ENCODE peak calls at places on chromosomes 2 and 18, in four cellular contexts. S is AG04450, Z is A549, F is left lung. E is an unnamed sample.

GRCh38 chr2:234632527-234633391 is 135.9 kb upstream of the ARL4C start:
- DNase-seq in S (peak; percentile 98), Z (no peak), F (no peak), E (no peak)

GRCh38 chr2:206083602-206084467 is 2.1 kb downstream of the INO80D start:
- DNase-seq in S (no peak), Z (no peak), F (no peak), E (no peak)

GRCh38 chr2:215685218-215685962 is 249.5 kb upstream of the FN1 start:
- DNase-seq in S (no peak), Z (no peak), F (no peak), E (no peak)

GRCh38 chr18:5369513-5369912 is 74.0 kb upstream of the ZBTB14 start:
- DNase-seq in S (no peak), Z (no peak), F (no peak), E (no peak)

GRCh38 chr2:20931346-20931745 is 108.4 kb upstream of the LDAH start:
- DNase-seq in S (no peak), Z (no peak), F (no peak), E (no peak)

GRCh38 chr2:174914894-174915760 is 90.1 kb downstream of the CHN1 start:
- DNase-seq in S (no peak), Z (no peak), F (no peak), E (no peak)

GRCh38 chr2:222294996-222295367 is 3.8 kb downstream of the PAX3 start:
- DNase-seq in S (no peak), Z (no peak), F (no peak), E (no peak)

GRCh38 chr18:57923606-57924005 is 120.4 kb upstream of the NEDD4L start:
- DNase-seq in S (no peak), Z (no peak), F (no peak), E (no peak)

GRCh38 chr2:227407601-227408089 is 19.9 kb upstream of the SCYGR1 start:
- DNase-seq in S (no peak), Z (peak; percentile 46), F (peak; percentile 83), E (no peak)

GRCh38 chr2:50694798-50695197 is 337.1 kb downstream of the NRXN1 start:
- DNase-seq in S (no peak), Z (no peak), F (no peak), E (no peak)

GRCh38 chr2:25825238-25825637 is 53.0 kb downstream of the ASXL2 start:
- DNase-seq in S (no peak), Z (no peak), F (no peak), E (no peak)

GRCh38 chr2:28345619-28346018 is 47.0 kb upstream of the FOSL2 start:
- DNase-seq in S (no peak), Z (no peak), F (peak; percentile 20), E (no peak)

GRCh38 chr2:125427721-125428315 is 1228.1 kb upstream of the GYPC start:
- DNase-seq in S (peak; percentile 67), Z (no peak), F (no peak), E (no peak)

GRCh38 chr2:10191554-10191953 is 69.0 kb downstream of the RRM2 start:
- DNase-seq in S (no peak), Z (no peak), F (no peak), E (no peak)

GRCh38 chr2:177143444-177143843 is 69.2 kb upstream of the HNRNPA3 start:
- DNase-seq in S (no peak), Z (no peak), F (no peak), E (no peak)

GRCh38 chr18:69956655-69957054 is 9.0 kb upstream of the CD226 start:
- DNase-seq in S (no peak), Z (no peak), F (no peak), E (no peak)

GRCh38 chr18:49778826-49779465 is 34.4 kb downstream of the ACAA2 start:
- DNase-seq in S (no peak), Z (no peak), F (no peak), E (no peak)

GRCh38 chr2:230076819-230077218 is 8.1 kb upstream of the SLC16A14 start:
- DNase-seq in S (no peak), Z (no peak), F (no peak), E (no peak)

GRCh38 chr2:238097988-238098853 is 1.9 kb upstream of the ESPNL start:
- DNase-seq in S (peak; percentile 23), Z (peak; percentile 71), F (no peak), E (no peak)

GRCh38 chr2:218040883-218041282 is 28.2 kb upstream of the RUFY4 start:
- DNase-seq in S (no peak), Z (no peak), F (no peak), E (no peak)

GRCh38 chr2:237688081-237688480 is 60.7 kb downstream of the LRRFIP1 start:
- DNase-seq in S (no peak), Z (no peak), F (no peak), E (no peak)

GRCh38 chr18:60895181-60895580 is 438.0 kb upstream of the CDH20 start:
- DNase-seq in S (no peak), Z (no peak), F (no peak), E (no peak)

GRCh38 chr2:11576398-11576797 is 42.6 kb downstream of the GREB1 start:
- DNase-seq in S (no peak), Z (no peak), F (no peak), E (no peak)

GRCh38 chr2:141529674-141530073 is 601.1 kb downstream of the LRP1B start:
- DNase-seq in S (no peak), Z (no peak), F (no peak), E (no peak)

GRCh38 chr2:32865399-32866068 is 81.2 kb upstream of the LTBP1 start:
- DNase-seq in S (peak; percentile 77), Z (no peak), F (no peak), E (no peak)

GRCh38 chr2:227106845-227107759 is 56.9 kb downstream of the COL4A4 start:
- DNase-seq in S (peak; percentile 36), Z (peak; percentile 42), F (no peak), E (no peak)

GRCh38 chr18:79918089-79919011 is 33.1 kb downstream of the SLC66A2 start:
- DNase-seq in S (no peak), Z (no peak), F (peak; percentile 27), E (no peak)

GRCh38 chr2:217661378-217661777 is 341.4 kb downstream of the TNS1 start:
- DNase-seq in S (no peak), Z (no peak), F (no peak), E (no peak)

GRCh38 chr18:62164855-62165487 is 21.9 kb downstream of the PIGN start:
- DNase-seq in S (no peak), Z (no peak), F (no peak), E (no peak)

GRCh38 chr2:99545622-99546021 is 55.8 kb upstream of the REV1 start:
- DNase-seq in S (no peak), Z (no peak), F (no peak), E (no peak)

GRCh38 chr2:176072951-176073904 is 10.5 kb downstream of the EVX2 start:
- DNase-seq in S (no peak), Z (no peak), F (no peak), E (no peak)

GRCh38 chr2:176072292-176072669 is 11.5 kb downstream of the EVX2 start:
- DNase-seq in S (no peak), Z (no peak), F (no peak), E (no peak)

GRCh38 chr2:176075476-176075875 is 8.3 kb downstream of the EVX2 start:
- DNase-seq in S (no peak), Z (no peak), F (no peak), E (no peak)

GRCh38 chr2:176076063-176076462 is 7.7 kb downstream of the EVX2 start:
- DNase-seq in S (no peak), Z (no peak), F (no peak), E (no peak)

DNA sequence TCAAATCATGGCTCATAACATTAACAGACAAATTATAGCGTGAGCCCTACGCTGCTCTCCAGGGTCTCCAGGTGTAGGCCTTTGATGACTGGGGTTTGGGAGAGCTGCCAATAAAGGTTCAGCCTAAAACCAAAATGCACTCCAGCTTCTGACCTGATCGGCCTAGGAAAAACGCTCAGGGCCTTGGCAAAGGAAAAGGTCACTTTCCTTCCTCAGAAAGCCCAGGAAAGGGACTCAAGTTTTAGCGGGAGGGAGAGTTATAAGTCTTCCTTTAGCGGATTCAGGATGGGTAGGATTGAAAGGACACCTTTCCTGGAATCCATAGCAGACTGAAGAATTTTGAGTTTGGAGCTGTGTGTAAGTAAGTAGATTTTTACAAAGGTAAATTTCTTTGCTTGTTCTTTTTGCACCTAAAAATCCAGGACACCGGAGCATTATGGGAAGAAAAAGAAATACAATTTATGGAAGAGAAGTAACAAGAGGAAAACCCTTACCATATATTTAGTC is 8.8 kb downstream of the EVX2 start:
- DNase-seq in S (no peak), Z (no peak), F (no peak), E (no peak)
- H3K4me3 ChIP-seq in S (no peak overlapping the region), Z (no peak overlapping the region), F (no peak overlapping the region), E (no peak overlapping the region)

DNA sequence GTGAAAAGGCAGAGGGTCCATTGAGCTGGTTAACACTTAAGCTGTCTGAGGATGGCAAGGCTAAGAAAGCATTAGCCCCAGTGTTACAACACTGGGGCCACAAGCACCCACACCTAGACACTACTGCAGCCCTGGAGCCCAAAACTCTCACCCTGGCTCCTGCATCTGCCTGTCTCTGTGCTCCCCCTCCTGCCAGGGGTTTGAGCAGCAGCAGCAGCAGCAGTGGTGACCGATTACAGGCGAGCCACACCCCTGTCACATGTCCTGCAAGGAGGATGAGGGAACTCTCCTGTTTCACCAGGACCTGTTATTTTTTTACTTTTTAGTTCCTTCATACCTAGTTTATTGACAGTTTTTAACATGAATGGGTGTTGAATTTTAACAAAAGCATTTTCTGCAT is 326.7 kb upstream of the MAP2 start:
- DNase-seq in S (no peak), Z (no peak), F (no peak), E (no peak)
- TF ChIP-seq CTCF in S (no peak), Z (no peak), F (no peak), E (no peak)

GRCh38 chr2:191266201-191266600 is 21.0 kb downstream of the MYO1B start:
- DNase-seq in S (no peak), Z (no peak), F (no peak), E (no peak)
- H3K4me3 ChIP-seq in S (no peak overlapping the region), Z (no peak overlapping the region), F (no peak overlapping the region), E (no peak overlapping the region)

GRCh38 chr2:8541223-8541622 is 140.6 kb upstream of the ID2 start:
- DNase-seq in S (no peak), Z (no peak), F (no peak), E (no peak)

GRCh38 chr2:8538531-8538930 is 143.3 kb upstream of the ID2 start:
- DNase-seq in S (no peak), Z (no peak), F (no peak), E (no peak)

GRCh38 chr2:8540552-8541055 is 141.3 kb upstream of the ID2 start:
- DNase-seq in S (no peak), Z (no peak), F (no peak), E (no peak)

GRCh38 chr2:8538951-8539621 is 142.8 kb upstream of the ID2 start:
- DNase-seq in S (no peak), Z (no peak), F (no peak), E (no peak)

DNA sequence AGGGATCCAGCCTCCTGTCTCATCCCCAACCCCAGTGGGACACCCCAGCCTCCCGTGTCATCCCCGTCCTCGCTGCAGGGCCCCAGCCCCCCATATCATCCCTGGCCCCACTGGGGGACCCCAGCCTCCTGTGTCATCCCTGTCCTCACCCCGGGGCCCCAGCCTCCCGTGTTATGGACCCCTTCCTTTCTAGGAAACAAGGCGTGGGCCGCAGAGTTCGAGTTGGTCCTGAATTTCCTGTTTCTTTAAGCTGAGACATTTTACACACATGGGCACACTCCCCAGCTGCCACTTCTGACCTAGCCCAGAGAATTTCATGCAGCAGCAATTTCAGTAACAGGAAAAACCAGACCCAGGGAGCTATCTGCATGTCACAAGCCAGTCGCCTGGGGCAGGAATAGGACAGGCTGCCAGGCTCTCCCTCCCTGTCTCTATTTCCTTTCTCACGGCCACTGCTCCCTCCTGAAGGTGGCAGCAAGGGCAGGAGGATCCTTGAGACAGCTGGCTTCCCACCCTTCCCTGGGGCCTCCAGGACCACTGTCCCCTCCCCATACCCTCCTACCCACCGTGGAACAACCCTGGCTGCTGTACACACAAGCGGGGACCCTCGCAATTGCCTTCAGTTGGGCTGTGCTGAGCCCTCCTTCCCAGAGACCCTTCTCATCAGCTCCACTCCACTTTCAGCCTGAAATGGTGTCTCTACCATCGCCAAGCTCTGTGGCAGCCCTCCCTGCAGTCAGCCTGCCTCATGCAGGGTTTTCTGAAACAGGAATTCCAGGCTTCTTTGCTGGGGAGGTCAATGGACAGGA is 141.9 kb upstream of the ID2 start:
- DNase-seq in S (no peak), Z (no peak), F (peak; percentile 71), E (no peak)
- TF ChIP-seq CTCF in S (no peak), Z (no peak), F (no peak), E (peak; percentile 33)